ENCODE peak calls at places on chromosome 15, in five cellular contexts. One of them, this sample, is unnamed.
A peak's percentile ranks its signal among the peaks of the same experiment; 100 is the strongest.

GRCh38 chr15:76313731-76314130 is 2.5 kb upstream of the ETFA start:
- DNase-seq in fibroblast of the aortic adventitia: no peak
- DNase-seq in NCI-H1417: no peak
- DNase-seq in Kasumi-1: no peak
- DNase-seq in naive thymus-derived CD4-positive, alpha-beta T cell: no peak
- DNase-seq in this sample: no peak

GRCh38 chr15:85456798-85457197 is 76.4 kb downstream of the AKAP13 start:
- DNase-seq in fibroblast of the aortic adventitia: no peak
- DNase-seq in NCI-H1417: no peak
- DNase-seq in Kasumi-1: no peak
- DNase-seq in naive thymus-derived CD4-positive, alpha-beta T cell: no peak
- DNase-seq in this sample: no peak

GRCh38 chr15:74227968-74228722 is 8.0 kb upstream of the CCDC33 start:
- DNase-seq in fibroblast of the aortic adventitia: peak; percentile 34
- DNase-seq in NCI-H1417: peak; percentile 88
- DNase-seq in Kasumi-1: no peak
- DNase-seq in naive thymus-derived CD4-positive, alpha-beta T cell: no peak
- DNase-seq in this sample: no peak

GRCh38 chr15:90201944-90202375 is 830 bp downstream of the SEMA4B start:
- DNase-seq in fibroblast of the aortic adventitia: no peak
- DNase-seq in NCI-H1417: peak; percentile 42
- DNase-seq in Kasumi-1: no peak
- DNase-seq in naive thymus-derived CD4-positive, alpha-beta T cell: no peak
- DNase-seq in this sample: no peak

GRCh38 chr15:92538115-92538514 is 117.5 kb downstream of the FAM174B start:
- DNase-seq in fibroblast of the aortic adventitia: no peak
- DNase-seq in NCI-H1417: no peak
- DNase-seq in Kasumi-1: no peak
- DNase-seq in naive thymus-derived CD4-positive, alpha-beta T cell: no peak
- DNase-seq in this sample: no peak

GRCh38 chr15:41936649-41937567 is 35.4 kb downstream of the EHD4 start:
- DNase-seq in fibroblast of the aortic adventitia: no peak
- DNase-seq in NCI-H1417: no peak
- DNase-seq in Kasumi-1: peak; percentile 11
- DNase-seq in naive thymus-derived CD4-positive, alpha-beta T cell: peak; percentile 71
- DNase-seq in this sample: peak; percentile 55

GRCh38 chr15:90411176-90411575 is 23.1 kb downstream of the IQGAP1 start:
- DNase-seq in fibroblast of the aortic adventitia: no peak
- DNase-seq in NCI-H1417: no peak
- DNase-seq in Kasumi-1: no peak
- DNase-seq in naive thymus-derived CD4-positive, alpha-beta T cell: no peak
- DNase-seq in this sample: no peak

GRCh38 chr15:49492834-49493233 is 69.8 kb downstream of the FGF7 start:
- DNase-seq in fibroblast of the aortic adventitia: peak; percentile 65
- DNase-seq in NCI-H1417: no peak
- DNase-seq in Kasumi-1: no peak
- DNase-seq in naive thymus-derived CD4-positive, alpha-beta T cell: no peak
- DNase-seq in this sample: no peak

GRCh38 chr15:92625297-92625980 is 30.1 kb downstream of the FAM174B start:
- DNase-seq in fibroblast of the aortic adventitia: no peak
- DNase-seq in NCI-H1417: no peak
- DNase-seq in Kasumi-1: no peak
- DNase-seq in naive thymus-derived CD4-positive, alpha-beta T cell: no peak
- DNase-seq in this sample: no peak

GRCh38 chr15:81795899-81796298 is 249.9 kb downstream of the MEX3B start:
- DNase-seq in fibroblast of the aortic adventitia: no peak
- DNase-seq in NCI-H1417: no peak
- DNase-seq in Kasumi-1: no peak
- DNase-seq in naive thymus-derived CD4-positive, alpha-beta T cell: no peak
- DNase-seq in this sample: no peak

GRCh38 chr15:100224206-100225185 is 117.3 kb downstream of the ADAMTS17 start:
- DNase-seq in fibroblast of the aortic adventitia: no peak
- DNase-seq in NCI-H1417: no peak
- DNase-seq in Kasumi-1: no peak
- DNase-seq in naive thymus-derived CD4-positive, alpha-beta T cell: peak; percentile 35
- DNase-seq in this sample: peak; percentile 29

GRCh38 chr15:52010633-52011595 is 8.1 kb upstream of the MAPK6 start:
- DNase-seq in fibroblast of the aortic adventitia: peak; percentile 75
- DNase-seq in NCI-H1417: no peak
- DNase-seq in Kasumi-1: no peak
- DNase-seq in naive thymus-derived CD4-positive, alpha-beta T cell: no peak
- DNase-seq in this sample: no peak

GRCh38 chr15:37980010-37980409 is 45.6 kb downstream of the TMCO5A start:
- DNase-seq in fibroblast of the aortic adventitia: no peak
- DNase-seq in NCI-H1417: no peak
- DNase-seq in Kasumi-1: no peak
- DNase-seq in naive thymus-derived CD4-positive, alpha-beta T cell: no peak
- DNase-seq in this sample: no peak

GRCh38 chr15:70533931-70534742 is 229.2 kb downstream of the UACA start:
- DNase-seq in fibroblast of the aortic adventitia: peak; percentile 13
- DNase-seq in NCI-H1417: no peak
- DNase-seq in Kasumi-1: no peak
- DNase-seq in naive thymus-derived CD4-positive, alpha-beta T cell: no peak
- DNase-seq in this sample: no peak

GRCh38 chr15:40958146-40958545 is 4.9 kb downstream of the CHAC1 start:
- DNase-seq in fibroblast of the aortic adventitia: no peak
- DNase-seq in NCI-H1417: no peak
- DNase-seq in Kasumi-1: no peak
- DNase-seq in naive thymus-derived CD4-positive, alpha-beta T cell: no peak
- DNase-seq in this sample: no peak

GRCh38 chr15:34657469-34658127 is 74.1 kb upstream of the GOLGA8B start:
- DNase-seq in fibroblast of the aortic adventitia: no peak
- DNase-seq in NCI-H1417: no peak
- DNase-seq in Kasumi-1: no peak
- DNase-seq in naive thymus-derived CD4-positive, alpha-beta T cell: no peak
- DNase-seq in this sample: no peak

GRCh38 chr15:90757461-90757860 is 40.3 kb downstream of the BLM start:
- DNase-seq in fibroblast of the aortic adventitia: no peak
- DNase-seq in NCI-H1417: no peak
- DNase-seq in Kasumi-1: no peak
- DNase-seq in naive thymus-derived CD4-positive, alpha-beta T cell: no peak
- DNase-seq in this sample: no peak

GRCh38 chr15:31164573-31164912 is 63.0 kb upstream of the TRPM1 start:
- DNase-seq in fibroblast of the aortic adventitia: no peak
- DNase-seq in NCI-H1417: no peak
- DNase-seq in Kasumi-1: no peak
- DNase-seq in naive thymus-derived CD4-positive, alpha-beta T cell: no peak
- DNase-seq in this sample: no peak

GRCh38 chr15:75073197-75073596 is 49.8 kb downstream of the PPCDC start:
- DNase-seq in fibroblast of the aortic adventitia: no peak
- DNase-seq in NCI-H1417: no peak
- DNase-seq in Kasumi-1: no peak
- DNase-seq in naive thymus-derived CD4-positive, alpha-beta T cell: no peak
- DNase-seq in this sample: no peak

GRCh38 chr15:41941644-41942415 is 30.5 kb downstream of the EHD4 start:
- DNase-seq in fibroblast of the aortic adventitia: no peak
- DNase-seq in NCI-H1417: no peak
- DNase-seq in Kasumi-1: no peak
- DNase-seq in naive thymus-derived CD4-positive, alpha-beta T cell: no peak
- DNase-seq in this sample: no peak

GRCh38 chr15:59953392-59953883 is 50.7 kb upstream of the FOXB1 start:
- DNase-seq in fibroblast of the aortic adventitia: no peak
- DNase-seq in NCI-H1417: peak; percentile 93
- DNase-seq in Kasumi-1: no peak
- DNase-seq in naive thymus-derived CD4-positive, alpha-beta T cell: no peak
- DNase-seq in this sample: no peak

GRCh38 chr15:65783872-65784271 is 8.2 kb downstream of the DENND4A start:
- DNase-seq in fibroblast of the aortic adventitia: no peak
- DNase-seq in NCI-H1417: no peak
- DNase-seq in Kasumi-1: no peak
- DNase-seq in naive thymus-derived CD4-positive, alpha-beta T cell: no peak
- DNase-seq in this sample: no peak

GRCh38 chr15:52791776-52792175 is 1.6 kb upstream of the ONECUT1 start:
- DNase-seq in fibroblast of the aortic adventitia: no peak
- DNase-seq in NCI-H1417: no peak
- DNase-seq in Kasumi-1: no peak
- DNase-seq in naive thymus-derived CD4-positive, alpha-beta T cell: no peak
- DNase-seq in this sample: no peak

GRCh38 chr15:65805019-65805738 is 13.1 kb upstream of the DENND4A start:
- DNase-seq in fibroblast of the aortic adventitia: no peak
- DNase-seq in NCI-H1417: no peak
- DNase-seq in Kasumi-1: peak; percentile 25
- DNase-seq in naive thymus-derived CD4-positive, alpha-beta T cell: no peak
- DNase-seq in this sample: no peak

GRCh38 chr15:101482526-101483371 is 6.8 kb downstream of the PCSK6 start:
- DNase-seq in fibroblast of the aortic adventitia: no peak
- DNase-seq in NCI-H1417: no peak
- DNase-seq in Kasumi-1: no peak
- DNase-seq in naive thymus-derived CD4-positive, alpha-beta T cell: no peak
- DNase-seq in this sample: no peak

GRCh38 chr15:88394553-88395159 is 72.5 kb downstream of the MRPL46 start:
- DNase-seq in fibroblast of the aortic adventitia: peak; percentile 48
- DNase-seq in NCI-H1417: no peak
- DNase-seq in Kasumi-1: no peak
- DNase-seq in naive thymus-derived CD4-positive, alpha-beta T cell: no peak
- DNase-seq in this sample: no peak

GRCh38 chr15:94584833-94585244 is 353.5 kb downstream of the MCTP2 start:
- DNase-seq in fibroblast of the aortic adventitia: no peak
- DNase-seq in NCI-H1417: no peak
- DNase-seq in Kasumi-1: peak; percentile 98
- DNase-seq in naive thymus-derived CD4-positive, alpha-beta T cell: peak; percentile 39
- DNase-seq in this sample: peak; percentile 95

GRCh38 chr15:68829068-68829467 is 8.4 kb upstream of the ANP32A start:
- DNase-seq in fibroblast of the aortic adventitia: peak; percentile 15
- DNase-seq in NCI-H1417: no peak
- DNase-seq in Kasumi-1: peak; percentile 77
- DNase-seq in naive thymus-derived CD4-positive, alpha-beta T cell: peak; percentile 22
- DNase-seq in this sample: peak; percentile 65